ENCODE peak calls at places on chromosomes 4 and X, in ten cellular contexts. One of them, this sample, is unnamed.

GRCh38 chrX:140141444-140142029 is 176.2 kb upstream of the CXorf66 start:
- DNase-seq in HCT116: peak
- DNase-seq in fibroblast of lung: peak
- DNase-seq in endodermal cell: peak
- DNase-seq in H9: no peak
- DNase-seq in thoracic aorta: no peak
- DNase-seq in lung: peak
- DNase-seq in ovary: peak
- DNase-seq in mammary epithelial cell: peak
- DNase-seq in heart left ventricle: no peak
- DNase-seq in this sample: peak

GRCh38 chr4:2172161-2172560 is 69.8 kb downstream of the HAUS3 start:
- DNase-seq in HCT116: no peak
- DNase-seq in fibroblast of lung: no peak
- DNase-seq in endodermal cell: no peak
- DNase-seq in H9: no peak
- DNase-seq in thoracic aorta: no peak
- DNase-seq in lung: no peak
- DNase-seq in ovary: no peak
- DNase-seq in mammary epithelial cell: no peak
- DNase-seq in heart left ventricle: no peak
- DNase-seq in this sample: no peak

GRCh38 chr4:147924604-147925412 is 192.9 kb downstream of the ARHGAP10 start:
- DNase-seq in HCT116: no peak
- DNase-seq in fibroblast of lung: peak
- DNase-seq in endodermal cell: peak
- DNase-seq in H9: peak
- DNase-seq in thoracic aorta: no peak
- DNase-seq in lung: no peak
- DNase-seq in ovary: peak
- DNase-seq in mammary epithelial cell: no peak
- DNase-seq in heart left ventricle: no peak
- DNase-seq in this sample: peak

GRCh38 chrX:147803948-147804347 is 107.8 kb upstream of the FMR1 start:
- DNase-seq in HCT116: no peak
- DNase-seq in fibroblast of lung: no peak
- DNase-seq in endodermal cell: no peak
- DNase-seq in H9: no peak
- DNase-seq in thoracic aorta: no peak
- DNase-seq in lung: no peak
- DNase-seq in ovary: no peak
- DNase-seq in mammary epithelial cell: no peak
- DNase-seq in heart left ventricle: no peak
- DNase-seq in this sample: peak

GRCh38 chr4:39924014-39924413 is 53.7 kb downstream of the PDS5A start:
- DNase-seq in HCT116: no peak
- DNase-seq in fibroblast of lung: no peak
- DNase-seq in endodermal cell: no peak
- DNase-seq in H9: no peak
- DNase-seq in thoracic aorta: no peak
- DNase-seq in lung: no peak
- DNase-seq in ovary: no peak
- DNase-seq in mammary epithelial cell: no peak
- DNase-seq in heart left ventricle: no peak
- DNase-seq in this sample: no peak

GRCh38 chrX:8987672-8988250 is 46.2 kb downstream of the FAM9B start:
- DNase-seq in HCT116: no peak
- DNase-seq in fibroblast of lung: no peak
- DNase-seq in endodermal cell: no peak
- DNase-seq in H9: no peak
- DNase-seq in thoracic aorta: no peak
- DNase-seq in lung: no peak
- DNase-seq in ovary: no peak
- DNase-seq in mammary epithelial cell: no peak
- DNase-seq in heart left ventricle: no peak
- DNase-seq in this sample: no peak

GRCh38 chrX:71217298-71217697 is 5.7 kb upstream of the GJB1 start:
- DNase-seq in HCT116: no peak
- DNase-seq in fibroblast of lung: no peak
- DNase-seq in endodermal cell: no peak
- DNase-seq in H9: no peak
- DNase-seq in thoracic aorta: no peak
- DNase-seq in lung: no peak
- DNase-seq in ovary: no peak
- DNase-seq in mammary epithelial cell: no peak
- DNase-seq in heart left ventricle: no peak
- DNase-seq in this sample: no peak

GRCh38 chr4:24922416-24922815 is 9.6 kb upstream of the CCDC149 start:
- DNase-seq in HCT116: no peak
- DNase-seq in fibroblast of lung: no peak
- DNase-seq in endodermal cell: no peak
- DNase-seq in H9: no peak
- DNase-seq in thoracic aorta: no peak
- DNase-seq in lung: no peak
- DNase-seq in ovary: no peak
- DNase-seq in mammary epithelial cell: no peak
- DNase-seq in heart left ventricle: no peak
- DNase-seq in this sample: no peak

GRCh38 chrX:104137496-104137895 is 19.3 kb downstream of the SLC25A53 start:
- DNase-seq in HCT116: peak
- DNase-seq in fibroblast of lung: peak
- DNase-seq in endodermal cell: no peak
- DNase-seq in H9: no peak
- DNase-seq in thoracic aorta: no peak
- DNase-seq in lung: no peak
- DNase-seq in ovary: no peak
- DNase-seq in mammary epithelial cell: no peak
- DNase-seq in heart left ventricle: no peak
- DNase-seq in this sample: no peak

GRCh38 chr4:77818077-77818666 is 996 bp downstream of the CNOT6L start:
- DNase-seq in HCT116: peak
- DNase-seq in fibroblast of lung: peak
- DNase-seq in endodermal cell: peak
- DNase-seq in H9: peak
- DNase-seq in thoracic aorta: peak
- DNase-seq in lung: peak
- DNase-seq in ovary: peak
- DNase-seq in mammary epithelial cell: peak
- DNase-seq in heart left ventricle: peak
- DNase-seq in this sample: peak

GRCh38 chr4:68591204-68591603 is 15.1 kb upstream of the UGT2B17 start:
- DNase-seq in HCT116: no peak
- DNase-seq in fibroblast of lung: no peak
- DNase-seq in endodermal cell: no peak
- DNase-seq in H9: no peak
- DNase-seq in thoracic aorta: no peak
- DNase-seq in lung: no peak
- DNase-seq in ovary: no peak
- DNase-seq in mammary epithelial cell: peak
- DNase-seq in heart left ventricle: no peak
- DNase-seq in this sample: peak

GRCh38 chr4:10983274-10983673 is 298.7 kb upstream of the CLNK start:
- DNase-seq in HCT116: no peak
- DNase-seq in fibroblast of lung: no peak
- DNase-seq in endodermal cell: peak
- DNase-seq in H9: no peak
- DNase-seq in thoracic aorta: no peak
- DNase-seq in lung: no peak
- DNase-seq in ovary: no peak
- DNase-seq in mammary epithelial cell: no peak
- DNase-seq in heart left ventricle: no peak
- DNase-seq in this sample: no peak

GRCh38 chrX:31429915-31430314 is 358.1 kb upstream of the FTHL17 start:
- DNase-seq in HCT116: no peak
- DNase-seq in fibroblast of lung: no peak
- DNase-seq in endodermal cell: no peak
- DNase-seq in H9: no peak
- DNase-seq in thoracic aorta: no peak
- DNase-seq in lung: no peak
- DNase-seq in ovary: no peak
- DNase-seq in mammary epithelial cell: no peak
- DNase-seq in heart left ventricle: no peak
- DNase-seq in this sample: no peak

GRCh38 chr4:30789219-30789671 is 69.1 kb downstream of the PCDH7 start:
- DNase-seq in HCT116: peak
- DNase-seq in fibroblast of lung: no peak
- DNase-seq in endodermal cell: no peak
- DNase-seq in H9: no peak
- DNase-seq in thoracic aorta: no peak
- DNase-seq in lung: no peak
- DNase-seq in ovary: no peak
- DNase-seq in mammary epithelial cell: no peak
- DNase-seq in heart left ventricle: no peak
- DNase-seq in this sample: no peak
- H3K27ac ChIP-seq in HCT116: peak
- H3K27ac ChIP-seq in fibroblast of lung: no peak
- H3K27ac ChIP-seq in endodermal cell: peak
- H3K27ac ChIP-seq in H9: no peak
- H3K27ac ChIP-seq in thoracic aorta: peak
- H3K27ac ChIP-seq in lung: no peak
- H3K27ac ChIP-seq in ovary: no peak
- H3K27ac ChIP-seq in mammary epithelial cell: no peak
- H3K27ac ChIP-seq in heart left ventricle: no peak
- H3K27ac ChIP-seq in this sample: no peak

DNA sequence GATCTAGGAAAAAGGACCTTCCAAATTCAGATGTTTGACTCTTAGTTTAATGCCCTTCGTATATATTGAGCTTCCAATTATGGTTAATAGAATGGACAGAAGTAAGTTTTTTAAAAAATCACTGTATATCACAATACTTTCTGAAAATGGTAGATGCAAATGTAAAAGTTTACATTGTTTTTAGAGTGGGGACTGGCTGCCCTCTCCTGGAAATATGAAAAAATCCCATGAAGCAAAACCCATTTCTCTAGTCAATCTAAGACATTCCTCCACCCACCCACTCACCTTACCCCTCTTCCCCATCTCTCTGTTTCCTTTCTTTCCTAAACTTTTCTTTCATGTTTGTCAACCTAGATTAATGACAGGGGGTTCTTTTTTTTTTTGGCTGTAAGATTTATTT is 134.5 kb downstream of the ARHGAP6 start:
- DNase-seq in HCT116: no peak
- DNase-seq in fibroblast of lung: peak
- DNase-seq in endodermal cell: no peak
- DNase-seq in H9: no peak
- DNase-seq in thoracic aorta: no peak
- DNase-seq in lung: no peak
- DNase-seq in ovary: no peak
- DNase-seq in mammary epithelial cell: no peak
- DNase-seq in heart left ventricle: no peak
- DNase-seq in this sample: no peak
- TF ChIP-seq CTCF in HCT116: no peak
- TF ChIP-seq CTCF in fibroblast of lung: peak
- TF ChIP-seq CTCF in endodermal cell: peak
- TF ChIP-seq CTCF in H9: peak
- TF ChIP-seq CTCF in thoracic aorta: peak
- TF ChIP-seq CTCF in lung: no peak
- TF ChIP-seq CTCF in ovary: no peak
- TF ChIP-seq CTCF in mammary epithelial cell: peak
- TF ChIP-seq CTCF in heart left ventricle: no peak
- TF ChIP-seq CTCF in this sample: peak

DNA sequence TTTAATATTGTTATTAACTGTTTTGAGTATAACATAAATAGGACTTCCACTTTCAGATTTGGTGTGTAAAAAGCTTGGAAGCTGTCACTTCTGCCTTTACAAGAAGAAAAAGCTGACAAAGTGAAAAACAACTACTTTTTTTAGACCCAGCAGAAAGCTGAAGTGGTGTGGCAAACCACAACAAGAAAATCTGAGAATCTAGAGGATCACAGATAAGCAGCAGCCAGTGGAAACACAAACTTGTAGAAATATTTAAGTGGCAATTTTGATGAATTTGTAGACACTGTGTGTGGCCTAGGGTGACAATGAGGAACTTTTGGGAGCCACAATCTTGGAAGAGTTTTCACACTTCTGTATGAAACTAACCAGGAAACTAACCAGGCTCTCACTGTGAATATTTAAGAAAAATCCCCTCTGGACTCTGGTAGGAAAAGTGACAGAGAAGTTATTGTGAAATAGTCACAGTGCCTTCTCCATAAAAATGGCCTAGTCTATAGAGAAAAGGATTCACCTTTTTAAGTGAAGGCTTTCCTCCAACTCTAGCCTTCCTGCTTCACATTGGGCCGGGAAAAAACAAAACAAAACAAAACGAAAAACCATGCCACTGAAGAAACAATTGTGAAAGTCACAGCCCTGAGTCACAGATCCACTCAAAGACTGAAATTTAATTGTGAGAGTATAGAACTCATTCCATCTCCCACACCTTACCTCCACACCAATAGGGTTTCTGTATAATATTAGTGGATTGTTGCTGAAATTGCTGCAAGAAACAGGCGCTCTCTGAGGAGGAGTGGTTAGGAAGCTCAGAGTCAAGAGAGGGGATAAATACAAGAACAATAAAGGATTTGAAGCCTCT is 26.7 kb upstream of the GUCY1A1 start:
- DNase-seq in HCT116: no peak
- DNase-seq in fibroblast of lung: no peak
- DNase-seq in endodermal cell: no peak
- DNase-seq in H9: no peak
- DNase-seq in thoracic aorta: no peak
- DNase-seq in lung: no peak
- DNase-seq in ovary: no peak
- DNase-seq in mammary epithelial cell: no peak
- DNase-seq in heart left ventricle: no peak
- DNase-seq in this sample: no peak
- H3K27ac ChIP-seq in HCT116: no peak
- H3K27ac ChIP-seq in fibroblast of lung: no peak
- H3K27ac ChIP-seq in endodermal cell: no peak
- H3K27ac ChIP-seq in H9: no peak
- H3K27ac ChIP-seq in thoracic aorta: no peak
- H3K27ac ChIP-seq in lung: no peak
- H3K27ac ChIP-seq in ovary: no peak
- H3K27ac ChIP-seq in mammary epithelial cell: no peak
- H3K27ac ChIP-seq in heart left ventricle: peak
- H3K27ac ChIP-seq in this sample: no peak

DNA sequence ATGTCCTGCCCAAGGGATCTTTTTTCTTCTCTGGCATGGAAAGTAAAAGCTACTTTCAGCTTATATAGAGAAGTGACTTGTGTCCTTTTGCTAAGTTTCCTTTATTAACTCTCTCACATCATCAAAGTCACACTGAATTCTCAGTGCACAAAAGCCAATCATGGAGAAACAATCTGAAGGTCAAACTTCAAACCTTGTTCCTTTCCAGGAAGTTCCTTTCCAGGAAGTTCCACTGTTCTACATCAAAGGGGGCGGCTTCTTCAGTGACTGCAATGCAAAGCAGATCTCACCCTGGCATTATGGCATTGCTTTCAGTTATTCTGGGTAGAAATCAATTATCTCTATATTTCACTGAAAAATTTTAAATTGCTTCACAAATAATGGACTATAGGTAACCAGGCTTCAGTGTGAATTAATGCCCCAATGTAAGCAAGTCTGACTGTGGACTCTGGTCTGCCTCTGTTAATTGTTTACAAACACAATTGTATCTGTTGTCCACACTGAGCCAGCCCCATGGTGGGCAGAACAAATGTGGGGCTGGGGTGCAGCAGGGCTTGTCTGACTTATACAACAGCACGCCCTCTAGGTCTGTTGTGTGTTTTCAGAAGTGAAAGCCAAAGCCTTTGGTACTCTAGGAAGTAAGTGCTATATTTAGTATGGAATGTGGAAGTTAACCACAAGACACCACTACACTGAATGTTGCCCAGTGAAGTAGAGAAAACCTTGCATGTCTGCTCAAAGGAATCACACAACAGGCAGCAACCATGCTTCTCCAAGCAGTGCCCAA is 98.8 kb downstream of the CDS1 start:
- DNase-seq in HCT116: no peak
- DNase-seq in fibroblast of lung: peak
- DNase-seq in endodermal cell: no peak
- DNase-seq in H9: no peak
- DNase-seq in thoracic aorta: no peak
- DNase-seq in lung: no peak
- DNase-seq in ovary: no peak
- DNase-seq in mammary epithelial cell: peak
- DNase-seq in heart left ventricle: no peak
- DNase-seq in this sample: peak
- TF ChIP-seq CTCF in HCT116: no peak
- TF ChIP-seq CTCF in fibroblast of lung: no peak
- TF ChIP-seq CTCF in endodermal cell: no peak
- TF ChIP-seq CTCF in H9: no peak
- TF ChIP-seq CTCF in thoracic aorta: no peak
- TF ChIP-seq CTCF in lung: no peak
- TF ChIP-seq CTCF in ovary: no peak
- TF ChIP-seq CTCF in mammary epithelial cell: no peak
- TF ChIP-seq CTCF in heart left ventricle: no peak
- TF ChIP-seq CTCF in this sample: no peak

This sample was measured in RWPE1.